ENCODE peak calls at places on chromosome 1, in nine cellular contexts. R is posterior vena cava; S is B cell; P is T follicular helper cell; D is stimulated activated CD4-positive, alpha-beta T cell treated with anti-CD3 and anti-CD28 coated beads, Interleukin-15, amount 100 ng/mL, for 24 hours; T is HFF-Myc; Q is anterior cingulate cortex; B is stimulated activated CD8-positive, alpha-beta memory T cell treated with anti-CD3 and anti-CD28 coated beads, Interleukin-15, amount 100 ng/mL, for 1 hour; H is NCI-H1417. G is an unnamed sample.

GRCh38 chr1:207393610-207394009 is 60.5 kb upstream of the CR2 start:
- DNase-seq in R (no peak), S (no peak), P (no peak), D (no peak), T (peak), Q (no peak), B (no peak), H (no peak), G (no peak)

GRCh38 chr1:204323887-204324286 is 35.8 kb downstream of the PLEKHA6 start:
- DNase-seq in R (no peak), S (no peak), P (no peak), D (peak), T (no peak), Q (no peak), B (no peak), H (no peak), G (no peak)

GRCh38 chr1:52978045-52978444 is 51.0 kb downstream of the SCP2 start:
- DNase-seq in R (no peak), S (no peak), P (no peak), D (no peak), T (no peak), Q (no peak), B (no peak), H (no peak), G (no peak)

GRCh38 chr1:12556368-12556930 is 61.6 kb downstream of the DHRS3 start:
- DNase-seq in R (peak), S (no peak), P (no peak), D (no peak), T (no peak), Q (peak), B (no peak), H (no peak), G (peak)

GRCh38 chr1:1197551-1198422 is 8.6 kb downstream of the TNFRSF18 start:
- DNase-seq in R (peak), S (peak), P (no peak), D (no peak), T (no peak), Q (no peak), B (no peak), H (no peak), G (no peak)

GRCh38 chr1:25161981-25162380 is 70.3 kb downstream of the SYF2 start:
- DNase-seq in R (no peak), S (no peak), P (no peak), D (no peak), T (no peak), Q (no peak), B (no peak), H (no peak), G (no peak)

GRCh38 chr1:205360891-205361290 is 4.2 kb upstream of the KLHDC8A start:
- DNase-seq in R (peak), S (no peak), P (no peak), D (no peak), T (no peak), Q (no peak), B (no peak), H (no peak), G (no peak)

GRCh38 chr1:238438296-238439275 is 547.9 kb upstream of the ZP4 start:
- DNase-seq in R (no peak), S (no peak), P (no peak), D (no peak), T (no peak), Q (no peak), B (no peak), H (peak), G (no peak)

GRCh38 chr1:184953600-184954219 is 20.6 kb downstream of the NIBAN1 start:
- DNase-seq in R (no peak), S (no peak), P (no peak), D (no peak), T (no peak), Q (no peak), B (no peak), H (no peak), G (no peak)

GRCh38 chr1:173821680-173822079 is 2.8 kb upstream of the DARS2 start:
- DNase-seq in R (no peak), S (no peak), P (no peak), D (no peak), T (no peak), Q (no peak), B (no peak), H (no peak), G (no peak)

GRCh38 chr1:180486092-180486491 is 16.3 kb downstream of the ACBD6 start:
- DNase-seq in R (no peak), S (no peak), P (no peak), D (no peak), T (no peak), Q (no peak), B (no peak), H (peak), G (no peak)

GRCh38 chr1:110212165-110213142 is 2.3 kb downstream of the KCNC4 start:
- DNase-seq in R (no peak), S (no peak), P (no peak), D (no peak), T (no peak), Q (no peak), B (no peak), H (peak), G (peak)

GRCh38 chr1:220990417-220991337 is 111.4 kb downstream of the HLX start:
- DNase-seq in R (no peak), S (no peak), P (no peak), D (no peak), T (peak), Q (no peak), B (no peak), H (no peak), G (no peak)

G was measured in Ammon's horn.